ENCODE peak calls at places on chromosomes 7 and 10, in four cellular contexts. M is DMS 273 treated with DMSO at 0.1 percent for 48 hours, U is progenitor cell of endocrine pancreas, R is HuH-7. F is an unnamed sample.

GRCh38 chr7:22393825-22394458 is 37.0 kb upstream of the RAPGEF5 start:
- DNase-seq in R (no peak), M (no peak), U (no peak), F (peak)

GRCh38 chr7:15753834-15754600 is 67.5 kb upstream of the MEOX2 start:
- DNase-seq in M (no peak), U (no peak), R (no peak), F (no peak)

GRCh38 chr7:19352271-19352670 is 207.1 kb upstream of the FERD3L start:
- DNase-seq in M (no peak), U (no peak), R (no peak), F (no peak)

GRCh38 chr7:17680943-17681351 is 259.3 kb downstream of the SNX13 start:
- DNase-seq in R (no peak), U (no peak), M (no peak), F (no peak)

GRCh38 chr7:110283056-110283455 is 807.9 kb upstream of the LRRN3 start:
- DNase-seq in R (no peak), U (no peak), M (no peak), F (no peak)

GRCh38 chr10:97131702-97132101 is 54.1 kb downstream of the SLIT1 start:
- DNase-seq in M (no peak), U (no peak), R (no peak), F (no peak)

GRCh38 chr7:122433765-122434164 is 129.2 kb upstream of the FEZF1 start:
- DNase-seq in R (no peak), U (no peak), M (no peak), F (no peak)

GRCh38 chr7:149126662-149127321 is 668 bp upstream of the ZNF425 start:
- DNase-seq in M (peak), R (peak), U (peak), F (peak)

GRCh38 chr7:129665013-129665401 is 53.5 kb downstream of the NRF1 start:
- DNase-seq in U (no peak), M (no peak), R (no peak), F (no peak)

GRCh38 chr7:106655703-106656498 is 5.1 kb downstream of the CCDC71L start:
- DNase-seq in M (no peak), U (no peak), R (no peak), F (no peak)

GRCh38 chr7:139972000-139972399 is 90.8 kb downstream of the PARP12 start:
- DNase-seq in M (no peak), U (no peak), R (no peak), F (no peak)

GRCh38 chr7:12719978-12720377 is 32.5 kb downstream of the ARL4A start:
- DNase-seq in M (no peak), R (no peak), U (no peak), F (no peak)

GRCh38 chr10:112650588-112651030 is 203.6 kb downstream of the VTI1A start:
- DNase-seq in M (no peak), U (no peak), R (no peak), F (no peak)

GRCh38 chr7:28684729-28685211 is 272.5 kb downstream of the CREB5 start:
- DNase-seq in R (no peak), M (no peak), U (no peak), F (no peak)

GRCh38 chr7:98870071-98870651 is 347 bp upstream of the TMEM130 start:
- DNase-seq in U (no peak), R (peak), M (no peak), F (peak)

F was measured in hippocampal formation.